ENCODE peak calls at places on chromosomes 11 and 22, in four cellular contexts. K is aorta, F is GM23338, M is mesendoderm. W is an unnamed sample. For H3K27me3 and H3K36me3, the result is how much of the 10 kb centered on the place peaks cover.

GRCh38 chr11:19849107-19849789 is 136.6 kb downstream of the NAV2 start:
- DNase-seq in K (no peak), F (no peak), M (no peak), W (no peak)

GRCh38 chr22:32206774-32207758 is 2.2 kb upstream of the RFPL2 start:
- DNase-seq in K (no peak), F (peak), M (peak), W (peak)

GRCh38 chr11:29282088-29282487 is 734.7 kb downstream of the KCNA4 start:
- DNase-seq in K (no peak), F (no peak), M (peak), W (no peak)

GRCh38 chr22:19735665-19736510 is 12.5 kb downstream of the GP1BB start:
- DNase-seq in K (no peak), F (no peak), M (no peak), W (no peak)

GRCh38 chr11:27139742-27140141 is 99.1 kb downstream of the BBOX1 start:
- DNase-seq in K (no peak), F (no peak), M (no peak), W (no peak)

GRCh38 chr22:30310881-30311771 is 15.6 kb downstream of the TBC1D10A start:
- DNase-seq in K (peak), F (no peak), M (no peak), W (peak)

GRCh38 chr11:93248602-93249001 is 50.8 kb upstream of the SLC36A4 start:
- DNase-seq in K (no peak), F (peak), M (no peak), W (no peak)

GRCh38 chr11:115676206-115676605 is 172.0 kb upstream of the CADM1 start:
- DNase-seq in K (no peak), F (peak), M (peak), W (peak)

GRCh38 chr11:65438257-65439151 is 15.9 kb downstream of the NEAT1 start:
- DNase-seq in K (no peak), F (no peak), M (no peak), W (no peak)

GRCh38 chr11:40032331-40032730 is 1427.1 kb downstream of the LRRC4C start:
- DNase-seq in K (no peak), F (peak), M (peak), W (no peak)

GRCh38 chr11:12290477-12290922 is 86.9 kb upstream of the PARVA start:
- DNase-seq in K (no peak), F (no peak), M (no peak), W (no peak)

GRCh38 chr11:128685383-128686044 is 8.4 kb upstream of the FLI1 start:
- DNase-seq in K (no peak), F (peak), M (no peak), W (peak)
- H3K4me3 ChIP-seq in K (no peak), F (peak), M (no peak), W (peak)

GRCh38 chr11:1197431-1197885 is 25.4 kb upstream of the MUC5B start:
- DNase-seq in K (peak), F (no peak), M (no peak), W (no peak)
- H3K27me3 ChIP-seq in K (under half), F (under half), M (under half), W (under half)

GRCh38 chr11:36056160-36056751 is 112.4 kb downstream of the LDLRAD3 start:
- DNase-seq in K (no peak), F (peak), M (peak), W (peak)
- H3K36me3 ChIP-seq in K (under half), F (under half), M (under half), W (under half)

GRCh38 chr22:49973018-49973965 is 12.7 kb downstream of the PIM3 start:
- DNase-seq in K (peak), F (no peak), M (peak), W (no peak)

GRCh38 chr22:49970528-49971231 is 10.1 kb downstream of the PIM3 start:
- DNase-seq in K (peak), F (peak), M (peak), W (peak)

GRCh38 chr22:49971232-49972162 is 10.9 kb downstream of the PIM3 start:
- DNase-seq in K (peak), F (peak), M (no peak), W (peak)

GRCh38 chr22:49969751-49970527 is 9.4 kb downstream of the PIM3 start:
- DNase-seq in K (peak), F (no peak), M (no peak), W (peak)

DNA sequence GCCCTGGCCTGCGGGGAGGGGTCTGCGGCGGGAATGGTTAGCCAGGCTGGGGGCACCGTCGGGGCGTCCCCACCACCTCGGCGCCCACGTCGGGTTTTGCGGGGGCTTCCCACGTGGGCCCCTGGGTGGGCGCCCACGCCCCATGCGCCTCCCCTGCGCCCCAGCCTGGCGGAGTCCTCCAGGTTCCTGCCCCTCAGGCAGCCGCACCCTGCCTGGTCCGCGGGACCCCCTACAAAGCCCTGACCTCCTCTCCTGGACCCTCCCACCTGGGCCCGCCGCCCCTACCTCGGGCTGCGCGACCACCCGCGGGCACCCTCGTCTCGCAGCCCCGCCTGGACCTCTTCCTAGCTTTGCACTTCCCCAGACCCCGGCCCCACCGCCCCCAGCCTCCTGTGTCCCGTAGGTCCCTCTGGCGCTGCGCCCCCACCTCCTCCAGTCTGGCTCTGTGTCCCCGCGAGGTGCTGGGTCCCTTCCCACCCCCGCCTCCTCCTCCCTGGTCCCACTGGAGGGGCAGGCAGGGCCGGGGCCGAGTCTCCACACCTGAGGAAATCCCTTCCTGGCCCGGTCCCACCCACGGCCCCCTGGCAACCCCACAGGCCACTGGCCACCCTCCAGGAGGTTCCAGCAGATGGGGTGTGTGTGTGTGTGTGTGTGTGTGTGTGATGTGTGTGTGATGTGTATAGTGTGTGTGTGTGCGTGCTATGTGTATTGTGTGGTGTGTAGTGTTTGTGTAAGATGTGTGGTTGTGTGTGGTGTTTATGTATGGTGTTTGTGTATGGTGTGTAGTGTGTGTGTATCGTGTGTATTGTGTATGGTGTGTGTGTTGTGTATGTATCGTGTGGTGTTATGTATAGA is 11.8 kb downstream of the PIM3 start:
- DNase-seq in K (peak), F (no peak), M (no peak), W (peak)
- H3K4me3 ChIP-seq in K (no peak), F (no peak), M (no peak), W (no peak)

DNA sequence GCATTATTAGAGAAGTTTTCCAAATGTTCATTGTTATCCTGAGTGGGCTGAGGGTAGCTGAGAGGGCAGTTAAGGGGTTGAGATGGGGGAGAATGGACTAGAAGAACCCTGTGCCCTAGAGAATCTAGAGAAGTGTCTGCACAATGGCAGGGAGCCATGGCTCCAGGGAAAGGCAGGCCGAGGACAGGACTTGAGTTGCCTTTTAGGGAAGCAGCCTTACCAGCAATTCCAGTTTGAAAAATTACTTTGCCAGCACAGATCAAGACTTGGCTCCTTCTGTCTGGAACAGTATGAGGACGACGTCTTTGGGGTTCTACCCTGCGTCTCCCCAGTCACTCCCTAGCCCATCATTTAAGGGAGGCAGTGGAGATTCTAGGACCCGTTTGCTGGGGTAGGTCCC is 25.7 kb upstream of the MICAL3 start:
- DNase-seq in K (no peak), F (no peak), M (no peak), W (no peak)
- H3K27me3 ChIP-seq in K (under half), F (under half), M (under half), W (under half)

GRCh38 chr22:46318576-46318975 is 16.9 kb upstream of the TRMU start:
- DNase-seq in K (peak), F (no peak), M (no peak), W (peak)
- H3K36me3 ChIP-seq in K (under half), F (under half), M (under half), W (under half)

GRCh38 chr11:2270322-2271076 is at the start of gene ASCL2:
- DNase-seq in K (no peak), F (peak), M (no peak), W (peak)

GRCh38 chr11:2267871-2268825 is 2.2 kb downstream of the ASCL2 start:
- DNase-seq in K (no peak), F (peak), M (no peak), W (peak)

GRCh38 chr11:2268911-2269600 is 1.3 kb downstream of the ASCL2 start:
- DNase-seq in K (peak), F (peak), M (peak), W (peak)

GRCh38 chr11:2271077-2271326 is 614 bp upstream of the ASCL2 start:
- DNase-seq in K (peak), F (peak), M (no peak), W (no peak)

GRCh38 chr11:2269601-2270321 is 627 bp downstream of the ASCL2 start:
- DNase-seq in K (peak), F (peak), M (peak), W (peak)
- H3K4me3 ChIP-seq in K (peak), F (peak), M (no peak), W (peak)

GRCh38 chr11:45133871-45134270 is 12.6 kb upstream of the PRDM11 start:
- DNase-seq in K (no peak), F (no peak), M (no peak), W (no peak)
- H3K27me3 ChIP-seq in K (under half), F (under half), M (under half), W (under half)

GRCh38 chr22:49494555-49494954 is 333.1 kb downstream of the BRD1 start:
- DNase-seq in K (no peak), F (no peak), M (no peak), W (no peak)
- H3K36me3 ChIP-seq in K (under half), F (under half), M (under half), W (under half)

DNA sequence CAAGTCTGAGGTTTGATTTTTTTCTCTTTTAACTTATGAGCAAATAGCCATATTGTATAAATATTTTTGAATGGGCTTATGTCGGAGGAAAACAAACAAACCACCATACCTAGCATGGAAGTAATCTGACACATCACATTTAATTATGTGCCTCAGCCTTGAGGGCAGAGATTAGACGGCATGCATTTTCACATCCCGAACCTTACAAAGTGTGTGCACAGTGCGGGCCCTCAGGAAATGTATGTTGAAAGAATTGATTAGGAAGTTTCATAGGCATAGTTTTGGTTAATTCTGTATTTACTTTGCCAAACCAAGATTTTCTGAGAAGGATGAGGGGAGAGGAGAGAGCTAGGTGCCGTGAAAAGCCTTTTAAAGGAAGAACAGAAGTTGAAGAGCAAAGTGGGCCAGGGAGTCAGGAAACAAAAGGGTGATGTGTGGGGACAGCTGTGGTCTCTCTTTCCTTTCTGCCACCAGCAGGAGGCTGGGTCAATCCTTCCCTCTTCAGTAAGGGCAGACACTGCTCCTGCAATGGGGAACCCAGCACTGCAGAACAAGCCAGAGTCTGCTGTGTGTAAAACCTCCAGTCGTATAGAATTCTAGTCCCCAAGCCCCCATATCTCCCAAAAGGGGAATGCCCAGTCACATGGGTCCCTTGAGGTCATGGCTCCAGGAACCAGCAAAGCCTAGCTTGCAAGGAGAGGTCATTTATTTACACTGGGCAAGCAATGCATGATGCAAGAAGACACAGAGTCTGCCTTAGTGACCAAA is 71.2 kb upstream of the OLFML1 start:
- DNase-seq in K (no peak), F (peak), M (peak), W (peak)
- H3K4me3 ChIP-seq in K (no peak), F (no peak), M (no peak), W (no peak)